ENCODE peak calls at places on chromosomes 1 and 21, in six cellular contexts. X is tibial artery, P is lung, F is pancreas, I is neural progenitor cell, O is PC-3. V is an unnamed sample.

GRCh38 chr1:156510709-156511108 is 10.1 kb upstream of the MEF2D start:
- DNase-seq in X (peak; percentile 98), P (peak; percentile 88), F (peak; percentile 39), I (no peak), O (no peak), V (no peak)

GRCh38 chr1:238089615-238090014 is 198.9 kb upstream of the ZP4 start:
- DNase-seq in X (no peak), P (no peak), F (no peak), I (no peak), O (no peak), V (no peak)

GRCh38 chr1:204065174-204065985 is 7.5 kb upstream of the SOX13 start:
- DNase-seq in X (no peak), P (no peak), F (no peak), I (peak; percentile 82), O (peak; percentile 16), V (peak; percentile 42)

GRCh38 chr21:43847301-43847700 is 17.7 kb upstream of the AGPAT3 start:
- DNase-seq in X (no peak), P (no peak), F (no peak), I (no peak), O (no peak), V (no peak)

GRCh38 chr21:35932232-35932911 is 128.0 kb downstream of the SETD4 start:
- DNase-seq in X (peak; percentile 70), P (peak; percentile 39), F (no peak), I (no peak), O (peak; percentile 90), V (peak; percentile 89)

GRCh38 chr1:225250432-225250831 is 177.4 kb downstream of the LBR start:
- DNase-seq in X (no peak), P (no peak), F (no peak), I (no peak), O (no peak), V (no peak)

GRCh38 chr21:30336596-30336995 is 898 bp downstream of the KRTAP27-1 start:
- DNase-seq in X (no peak), P (no peak), F (no peak), I (no peak), O (no peak), V (no peak)

GRCh38 chr1:197781998-197782718 is 6.9 kb upstream of the DENND1B start:
- DNase-seq in X (no peak), P (no peak), F (no peak), I (no peak), O (peak; percentile 65), V (no peak)

GRCh38 chr1:179016694-179017382 is 8.9 kb upstream of the FAM20B start:
- DNase-seq in X (peak; percentile 94), P (peak; percentile 89), F (peak; percentile 70), I (no peak), O (peak; percentile 93), V (peak; percentile 56)

GRCh38 chr1:67339623-67340343 is 32.1 kb downstream of the IL12RB2 start:
- DNase-seq in X (no peak), P (no peak), F (no peak), I (no peak), O (peak; percentile 76), V (no peak)

GRCh38 chr1:97500696-97501297 is 420.0 kb downstream of the DPYD start:
- DNase-seq in X (no peak), P (no peak), F (no peak), I (peak; percentile 73), O (no peak), V (no peak)

GRCh38 chr1:155254228-155254713 is 1.0 kb downstream of the ENTREP3 start:
- DNase-seq in X (no peak), P (no peak), F (no peak), I (no peak), O (no peak), V (no peak)

GRCh38 chr1:26336477-26337205 is 17.3 kb downstream of the CRYBG2 start:
- DNase-seq in X (no peak), P (peak; percentile 89), F (peak; percentile 92), I (peak; percentile 91), O (peak; percentile 86), V (peak; percentile 65)

GRCh38 chr1:89516055-89516454 is 8.6 kb upstream of the LRRC8B start:
- DNase-seq in X (no peak), P (no peak), F (no peak), I (no peak), O (peak; percentile 92), V (peak; percentile 52)

GRCh38 chr1:109819365-109819764 is 55.6 kb upstream of the EPS8L3 start:
- DNase-seq in X (no peak), P (no peak), F (no peak), I (no peak), O (no peak), V (no peak)

GRCh38 chr1:75203415-75204277 is 69.5 kb downstream of the LHX8 start:
- DNase-seq in X (no peak), P (no peak), F (no peak), I (peak; percentile 63), O (peak; percentile 65), V (peak; percentile 51)

GRCh38 chr1:45870500-45870899 is 67.1 kb downstream of the MAST2 start:
- DNase-seq in X (no peak), P (no peak), F (no peak), I (no peak), O (peak; percentile 73), V (no peak)

GRCh38 chr1:182604128-182604834 is at the start of gene RGS16:
- DNase-seq in X (peak; percentile 97), P (peak; percentile 95), F (peak; percentile 94), I (peak; percentile 92), O (peak; percentile 54), V (peak; percentile 96)

GRCh38 chr1:211734359-211734758 is 58.9 kb upstream of the NEK2 start:
- DNase-seq in X (no peak), P (no peak), F (no peak), I (no peak), O (peak; percentile 27), V (no peak)

GRCh38 chr1:156151093-156151688 is 2.2 kb upstream of the SEMA4A start:
- DNase-seq in X (peak; percentile 82), P (no peak), F (no peak), I (no peak), O (no peak), V (no peak)

GRCh38 chr1:9127395-9128160 is 1.3 kb downstream of the GPR157 start:
- DNase-seq in X (no peak), P (peak; percentile 61), F (no peak), I (peak; percentile 26), O (peak; percentile 13), V (no peak)

GRCh38 chr21:16644690-16645089 is 868.2 kb upstream of the CXADR start:
- DNase-seq in X (no peak), P (no peak), F (no peak), I (no peak), O (no peak), V (no peak)

GRCh38 chr1:224251741-224252146 is 68.7 kb downstream of the DEGS1 start:
- DNase-seq in X (no peak), P (no peak), F (no peak), I (no peak), O (no peak), V (peak; percentile 18)

GRCh38 chr1:162709870-162710269 is 77.6 kb downstream of the DDR2 start:
- DNase-seq in X (no peak), P (no peak), F (no peak), I (no peak), O (peak; percentile 19), V (no peak)

GRCh38 chr1:160644399-160644798 is 2.4 kb downstream of the SLAMF1 start:
- DNase-seq in X (no peak), P (no peak), F (no peak), I (no peak), O (no peak), V (no peak)

GRCh38 chr1:100750002-100750885 is 30.7 kb downstream of the VCAM1 start:
- DNase-seq in X (no peak), P (no peak), F (no peak), I (no peak), O (no peak), V (peak; percentile 5)

GRCh38 chr1:100747821-100748220 is 28.3 kb downstream of the VCAM1 start:
- DNase-seq in X (no peak), P (no peak), F (no peak), I (peak; percentile 60), O (no peak), V (no peak)

GRCh38 chr1:100746542-100746932 is 27.0 kb downstream of the VCAM1 start:
- DNase-seq in X (no peak), P (no peak), F (no peak), I (no peak), O (no peak), V (no peak)
- H3K9me3 ChIP-seq in X (no peaks in the 10 kb centered on the region), P (peaks cover 2% of the 10 kb centered on the region), F (no peaks in the 10 kb centered on the region), I (no peaks in the 10 kb centered on the region), O (no peaks in the 10 kb centered on the region), V (no peaks in the 10 kb centered on the region)

GRCh38 chr21:41808846-41809245 is 42.0 kb upstream of the RIPK4 start:
- DNase-seq in X (no peak), P (no peak), F (no peak), I (no peak), O (no peak), V (no peak)
- TF ChIP-seq CTCF in X (no peak), P (no peak), F (no peak), I (no peak), O (no peak), V (no peak)

GRCh38 chr1:40901886-40902633 is 39.9 kb upstream of the CITED4 start:
- DNase-seq in X (peak; percentile 72), P (no peak), F (no peak), I (no peak), O (peak; percentile 91), V (no peak)
- H3K27ac ChIP-seq in X (peak overlapping the region; percentile 53), P (peak overlapping the region; percentile 55), F (no peak overlapping the region), I (no peak overlapping the region), O (peak overlapping the region; percentile 61), V (no peak overlapping the region)

GRCh38 chr1:2863149-2863963 is 61.9 kb upstream of the TTC34 start:
- DNase-seq in X (no peak), P (no peak), F (no peak), I (no peak), O (no peak), V (no peak)
- H3K9me3 ChIP-seq in X (no peaks in the 10 kb centered on the region), P (no peaks in the 10 kb centered on the region), F (no peaks in the 10 kb centered on the region), I (peaks cover 10% of the 10 kb centered on the region), O (no peaks in the 10 kb centered on the region), V (peaks cover 5% of the 10 kb centered on the region)

GRCh38 chr1:15701784-15702183 is 17.7 kb downstream of the PLEKHM2 start:
- DNase-seq in X (no peak), P (no peak), F (no peak), I (no peak), O (no peak), V (no peak)

GRCh38 chr1:15705184-15705566 is 21.1 kb downstream of the PLEKHM2 start:
- DNase-seq in X (no peak), P (no peak), F (no peak), I (no peak), O (no peak), V (no peak)

GRCh38 chr1:15703562-15703961 is 19.4 kb downstream of the PLEKHM2 start:
- DNase-seq in X (peak; percentile 94), P (peak; percentile 63), F (peak; percentile 45), I (no peak), O (no peak), V (peak; percentile 71)

GRCh38 chr1:15704526-15705183 is 20.5 kb downstream of the PLEKHM2 start:
- DNase-seq in X (no peak), P (no peak), F (no peak), I (no peak), O (no peak), V (no peak)

GRCh38 chr1:15702722-15703550 is 18.8 kb downstream of the PLEKHM2 start:
- DNase-seq in X (no peak), P (no peak), F (peak; percentile 37), I (no peak), O (no peak), V (no peak)
- TF ChIP-seq CTCF in X (no peak), P (no peak), F (no peak), I (peak; percentile 11), O (peak; percentile 42), V (peak; percentile 32)